ENCODE peak calls at places on chromosomes 2 and 18, in six cellular contexts. A is neuronal stem cell, P is IMR-90, U is mesendoderm, D is H1, K is mesenchymal stem cell. H is an unnamed sample.

GRCh38 chr2:101788995-101789970 is 91.8 kb downstream of the MAP4K4 start:
- DNase-seq in K (no peak), D (no peak), U (no peak), P (peak), A (no peak), H (no peak)

GRCh38 chr2:66024396-66024795 is 410.5 kb upstream of the MEIS1 start:
- DNase-seq in K (no peak), P (no peak), U (peak), D (peak), A (no peak), H (peak)

GRCh38 chr2:127324635-127325034 is 30.7 kb upstream of the ERCC3 start:
- DNase-seq in U (peak), K (peak), P (peak), D (no peak), A (no peak), H (no peak)

GRCh38 chr2:233706720-233707119 is 6.0 kb upstream of the UGT1A5 start:
- DNase-seq in P (peak), U (no peak), A (no peak), K (peak), D (no peak), H (no peak)

GRCh38 chr2:160352492-160352891 is 141.1 kb downstream of the RBMS1 start:
- DNase-seq in A (no peak), D (no peak), K (peak), P (peak), U (no peak), H (no peak)

GRCh38 chr2:235126771-235127170 is 175.0 kb downstream of the SH3BP4 start:
- DNase-seq in A (no peak), K (peak), U (no peak), D (peak), P (no peak), H (no peak)

GRCh38 chr2:200025717-200026116 is 70.3 kb downstream of the MAIP1 start:
- DNase-seq in D (no peak), A (no peak), U (no peak), K (no peak), P (peak), H (no peak)

GRCh38 chr18:56286775-56287174 is 351.6 kb downstream of the TXNL1 start:
- DNase-seq in P (peak), K (peak), U (no peak), D (no peak), A (no peak), H (no peak)

GRCh38 chr2:226508683-226509082 is 290.9 kb downstream of the IRS1 start:
- DNase-seq in A (no peak), P (no peak), K (no peak), U (no peak), D (no peak), H (no peak)

GRCh38 chr2:144914113-144914512 is 394.2 kb upstream of the ZEB2 start:
- DNase-seq in K (no peak), D (no peak), P (no peak), A (no peak), U (no peak), H (no peak)

GRCh38 chr2:25473758-25474335 is 132.1 kb upstream of the DNMT3A start:
- DNase-seq in U (no peak), D (no peak), P (no peak), K (no peak), A (no peak), H (no peak)

GRCh38 chr2:105781274-105781673 is 36.6 kb downstream of the NCK2 start:
- DNase-seq in P (no peak), U (no peak), D (no peak), A (no peak), K (peak), H (no peak)

GRCh38 chr2:200962821-200963128 is 685 bp downstream of the ORC2 start:
- DNase-seq in D (no peak), K (no peak), P (no peak), A (no peak), U (no peak), H (no peak)

GRCh38 chr2:96247896-96248295 is 17.9 kb downstream of the TMEM127 start:
- DNase-seq in P (no peak), U (no peak), K (no peak), D (no peak), A (no peak), H (no peak)

GRCh38 chr2:232535761-232536530 is 3.5 kb upstream of the CHRNG start:
- DNase-seq in D (no peak), P (no peak), U (no peak), A (no peak), K (no peak), H (no peak)

DNA sequence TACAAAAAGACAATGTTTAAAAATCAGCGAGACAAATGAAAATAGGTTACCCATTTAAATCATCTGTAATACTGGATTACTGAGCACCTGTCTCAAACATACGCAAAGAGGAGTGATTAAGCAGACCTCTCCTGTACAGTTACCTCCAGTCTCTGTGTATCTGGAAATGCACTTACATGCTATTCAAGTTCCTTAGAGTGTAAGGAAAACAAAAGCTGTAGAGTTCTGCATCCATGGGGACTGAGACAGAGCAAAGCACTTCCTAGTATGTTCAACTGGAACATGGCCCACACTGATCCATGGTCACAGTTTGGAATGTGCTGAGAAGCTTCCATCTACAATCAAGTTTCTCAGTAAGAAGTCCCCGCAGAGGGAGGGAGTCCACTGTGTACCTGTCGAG is 63.9 kb downstream of the PPP4R1 start:
- DNase-seq in U (no peak), K (no peak), A (no peak), P (no peak), D (no peak), H (no peak)
- H2BK15ac ChIP-seq in U (no peak), K (no peak), A (no peak), P (no peak), D (no peak), H (no peak)

DNA sequence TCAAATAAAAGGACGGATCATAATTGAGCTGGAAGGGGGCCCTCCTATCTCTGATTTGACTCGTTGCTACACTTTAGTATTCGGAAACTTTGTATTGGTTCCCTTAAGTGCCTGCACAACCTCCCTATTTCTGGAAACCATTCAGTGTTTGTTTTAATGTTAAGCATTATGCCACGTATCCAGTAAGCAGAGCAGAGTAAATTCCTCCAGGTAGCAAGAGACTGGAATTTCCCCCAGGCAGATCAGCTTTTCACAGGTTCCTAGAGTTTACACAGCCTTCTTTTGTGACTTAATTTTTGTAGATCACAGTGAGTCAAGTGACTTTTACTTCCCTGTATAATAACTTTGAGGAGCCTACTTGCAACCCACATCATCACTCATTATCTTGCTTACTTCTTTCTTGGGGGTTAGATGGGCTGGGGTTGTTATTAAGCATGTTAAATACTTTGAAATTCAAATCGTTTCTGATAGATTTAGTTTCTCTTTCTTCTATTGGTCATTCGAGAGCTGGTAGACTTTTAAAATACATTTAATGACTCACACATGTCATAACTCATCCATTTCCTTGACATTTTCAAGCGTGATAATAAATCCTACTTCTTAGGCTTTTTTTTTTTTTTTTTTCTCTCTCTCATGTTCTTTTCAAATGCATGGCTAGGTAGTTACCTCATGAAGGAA is 219.2 kb downstream of the NEDD4L start:
- DNase-seq in U (peak), D (no peak), K (peak), P (peak), A (no peak), H (no peak)
- H3K4ac ChIP-seq in U (no peak), D (no peak), K (no peak), P (no peak), A (no peak), H (no peak)

GRCh38 chr2:41967426-41968181 is 80.2 kb upstream of the PKDCC start:
- DNase-seq in A (no peak), U (no peak), D (no peak), K (no peak), P (no peak), H (no peak)
- H2BK15ac ChIP-seq in A (peak), U (no peak), D (peak), K (peak), P (no peak), H (no peak)

DNA sequence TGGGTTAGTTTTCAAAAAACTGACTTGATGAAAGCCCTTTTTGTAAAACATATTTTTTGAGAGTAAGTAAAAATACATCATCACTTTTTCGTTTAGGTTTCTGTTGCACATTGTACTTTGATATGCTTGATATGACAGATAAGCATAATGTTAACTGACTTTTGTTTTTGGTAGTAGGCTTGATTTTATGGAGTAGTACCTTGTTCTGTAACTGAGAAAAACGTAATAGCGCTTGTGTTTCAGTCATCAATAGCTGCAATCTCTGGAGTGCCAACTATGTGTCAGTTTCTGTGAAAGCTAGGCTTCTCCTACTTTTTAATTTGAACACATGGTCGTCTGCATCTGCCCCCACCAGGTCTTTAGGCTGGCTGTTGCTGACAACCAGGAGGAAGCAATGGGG is 1.3 kb downstream of the LCLAT1 start:
- DNase-seq in U (no peak), P (no peak), K (no peak), D (no peak), A (no peak), H (no peak)
- H3K4ac ChIP-seq in U (no peak), P (peak), K (no peak), D (no peak), A (no peak), H (no peak)

DNA sequence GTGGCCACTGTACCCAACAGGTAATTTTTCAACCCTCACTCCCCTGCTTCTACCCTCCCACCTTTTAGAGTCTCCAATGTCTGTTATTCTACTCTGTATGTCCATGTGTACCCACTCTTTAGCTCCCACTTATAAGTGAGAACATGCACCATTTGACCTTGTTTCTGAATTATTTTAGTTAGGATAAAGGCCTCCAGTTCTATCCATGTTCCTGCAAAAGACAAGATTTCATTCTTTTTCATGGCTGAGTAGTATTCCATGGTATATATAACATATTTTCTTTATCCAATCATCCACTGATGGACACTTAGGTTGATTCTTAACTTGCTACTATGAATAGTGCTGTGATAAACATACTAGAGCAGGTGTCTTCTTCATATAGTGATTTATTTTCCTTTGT is 9.1 kb downstream of the PECR start:
- DNase-seq in D (no peak), P (no peak), U (no peak), A (no peak), K (no peak), H (no peak)
- H2BK15ac ChIP-seq in D (no peak), P (no peak), U (no peak), A (no peak), K (no peak), H (no peak)

GRCh38 chr2:62745891-62746481 is 40.5 kb downstream of the EHBP1 start:
- DNase-seq in D (no peak), U (no peak), P (no peak), K (no peak), A (no peak), H (no peak)
- H3K4ac ChIP-seq in D (no peak), U (no peak), P (no peak), K (no peak), A (no peak), H (no peak)

GRCh38 chr2:41199320-41199719 is 747.4 kb upstream of the SLC8A1 start:
- DNase-seq in K (no peak), A (no peak), U (no peak), D (no peak), P (no peak), H (no peak)
- H2BK15ac ChIP-seq in K (no peak), A (no peak), U (no peak), D (no peak), P (no peak), H (no peak)

DNA sequence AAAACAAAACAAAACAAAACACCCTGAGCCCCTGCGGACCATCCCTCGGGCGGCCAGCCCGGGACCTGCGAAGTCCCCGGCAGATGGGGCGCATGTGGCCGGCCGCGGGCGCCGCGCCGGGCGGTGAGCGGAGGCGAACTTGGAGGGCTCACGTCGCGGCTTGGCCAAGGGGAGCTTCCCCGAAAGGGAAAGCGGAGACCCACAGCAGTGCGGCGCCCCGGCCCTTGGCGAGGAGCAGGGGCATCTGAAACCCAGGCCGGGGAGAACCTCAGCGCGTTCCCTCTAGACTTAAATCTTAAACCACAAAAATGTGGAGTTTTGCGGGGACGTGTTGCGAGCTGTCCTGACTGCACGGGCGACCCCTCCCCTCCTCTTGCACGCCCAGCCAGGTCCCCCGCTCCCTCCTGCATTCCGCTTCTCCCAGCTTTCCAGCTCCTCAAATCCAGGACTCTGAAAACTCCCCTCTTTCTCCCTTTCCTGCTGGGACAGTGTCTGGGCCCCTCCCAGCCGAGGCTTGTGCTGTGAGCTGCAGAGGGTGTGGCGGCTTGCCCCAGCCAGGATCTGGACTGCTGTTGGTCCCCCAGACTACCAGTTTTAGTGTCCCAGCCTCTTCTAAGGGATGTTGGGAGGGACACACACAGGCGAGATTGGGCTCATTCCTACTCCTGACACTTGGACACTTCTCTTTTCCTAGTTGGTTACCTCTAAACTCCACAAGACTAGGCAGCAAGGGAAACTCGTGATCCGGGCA is 1.3 kb downstream of the FMNL2 start:
- DNase-seq in D (no peak), P (peak), U (peak), A (peak), K (peak), H (peak)
- H3K4ac ChIP-seq in D (no peak), P (peak), U (no peak), A (no peak), K (peak), H (no peak)